ENCODE peak calls at places on chromosomes 11 and 22, in seven cellular contexts. Z is mammary epithelial cell; L is AG10803; D is A673; X is activated CD8-positive, alpha-beta T cell treated with anti-CD3 and anti-CD28 coated beads for 36 hours; R is heart right ventricle; P is natural killer cell. U is an unnamed sample.

GRCh38 chr11:121606354-121606753 is 153.6 kb upstream of the SORL1-AS1 start:
- DNase-seq in X (no peak), R (no peak), Z (no peak), D (no peak), P (no peak), L (no peak), U (no peak)

GRCh38 chr11:123082977-123083376 is 21.0 kb upstream of the HSPA8 start:
- DNase-seq in D (no peak), R (no peak), Z (no peak), X (no peak), L (no peak), P (no peak), U (no peak)

GRCh38 chr22:44838316-44839016 is 86.1 kb downstream of the ARHGAP8 start:
- DNase-seq in Z (no peak), L (no peak), R (no peak), P (no peak), X (no peak), D (no peak), U (no peak)

GRCh38 chr11:36509694-36510566 is at the start of gene TRAF6:
- DNase-seq in X (peak; percentile 90), P (peak; percentile 91), L (peak; percentile 79), R (peak; percentile 91), Z (peak; percentile 81), D (peak; percentile 98), U (peak; percentile 74)

GRCh38 chr22:46549971-46550641 is 12.7 kb upstream of the CELSR1 start:
- DNase-seq in P (no peak), L (no peak), D (no peak), Z (no peak), X (no peak), R (no peak), U (no peak)

GRCh38 chr11:96188625-96189006 is 154.4 kb downstream of the MAML2 start:
- DNase-seq in R (no peak), D (no peak), X (peak; percentile 58), Z (peak; percentile 51), L (peak; percentile 66), P (no peak), U (no peak)

GRCh38 chr22:45154383-45154782 is 9.3 kb upstream of the NUP50 start:
- DNase-seq in Z (no peak), R (no peak), L (peak; percentile 61), X (no peak), P (no peak), D (no peak), U (no peak)

GRCh38 chr11:2760196-2760871 is 60.5 kb upstream of the KCNQ1OT1 start:
- DNase-seq in P (peak; percentile 11), Z (no peak), X (no peak), L (no peak), D (no peak), R (no peak), U (no peak)

GRCh38 chr11:496834-497564 is 10.0 kb downstream of the RNH1 start:
- DNase-seq in Z (no peak), P (no peak), X (no peak), L (no peak), R (no peak), D (no peak), U (no peak)

GRCh38 chr22:28658448-28658847 is 21.2 kb downstream of the TTC28 start:
- DNase-seq in L (no peak), D (no peak), X (no peak), R (no peak), P (no peak), Z (no peak), U (no peak)

GRCh38 chr22:20203142-20204099 is 52.6 kb upstream of the CCDC188 start:
- DNase-seq in D (no peak), L (peak; percentile 9), Z (no peak), X (no peak), R (no peak), P (no peak), U (peak; percentile 59)

GRCh38 chr11:83448686-83449085 is 162.5 kb upstream of the CCDC90B start:
- DNase-seq in X (no peak), R (no peak), D (no peak), P (no peak), L (no peak), Z (no peak), U (no peak)

GRCh38 chr11:12826441-12826840 is 152.2 kb downstream of the TEAD1 start:
- DNase-seq in P (no peak), R (no peak), X (no peak), D (no peak), L (no peak), Z (no peak), U (no peak)

GRCh38 chr22:40534379-40535188 is 101.9 kb downstream of the MRTFA start:
- DNase-seq in L (peak; percentile 57), X (peak; percentile 20), R (no peak), D (peak; percentile 36), Z (peak; percentile 52), P (no peak), U (peak; percentile 14)

GRCh38 chr11:1560011-1560579 is 12.0 kb downstream of the DUSP8 start:
- DNase-seq in R (no peak), L (no peak), Z (no peak), D (no peak), P (no peak), X (no peak), U (no peak)

DNA sequence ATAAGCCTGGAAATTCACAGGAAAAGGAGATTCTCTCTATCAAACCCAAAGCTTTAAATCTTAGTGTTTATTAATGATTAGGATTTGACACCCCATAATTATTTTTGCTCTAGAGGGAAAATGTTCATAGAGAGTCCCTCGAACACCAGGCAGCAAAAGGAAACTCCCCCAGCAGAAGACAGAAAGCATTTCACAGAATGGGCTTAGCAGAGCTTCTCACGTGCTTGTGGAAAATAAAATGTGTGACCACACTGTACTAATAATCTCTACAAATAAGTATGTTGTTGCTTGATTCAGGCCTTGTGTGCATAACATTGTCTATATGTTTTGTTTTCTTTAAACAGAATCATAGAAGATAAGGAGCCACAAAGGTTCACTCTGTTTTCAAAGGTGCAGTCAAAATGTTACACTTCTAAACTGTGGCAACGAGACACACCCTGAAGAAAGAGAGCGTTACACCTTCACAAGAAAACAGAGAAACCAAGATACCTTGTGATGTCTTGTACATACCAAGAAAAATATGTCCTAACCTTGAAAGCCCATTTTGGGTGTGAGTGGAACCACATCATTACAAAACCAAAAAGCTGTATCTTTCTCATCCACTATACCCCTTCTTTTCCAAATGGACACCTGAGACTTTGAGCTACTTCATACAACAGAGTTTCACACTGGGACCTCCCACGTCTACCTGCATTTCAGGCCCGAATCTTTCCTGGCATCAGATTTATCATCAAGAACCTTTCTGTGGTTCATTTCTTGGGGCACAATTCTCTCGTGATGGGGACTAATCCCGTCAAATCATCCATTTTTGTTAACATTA is 282.5 kb downstream of the ETS1 start:
- DNase-seq in Z (no peak), D (no peak), P (no peak), X (no peak), R (no peak), L (no peak), U (no peak)
- TF ChIP-seq CTCF in Z (no peak), D (no peak), P (no peak), X (no peak), R (no peak), L (no peak), U (no peak)

DNA sequence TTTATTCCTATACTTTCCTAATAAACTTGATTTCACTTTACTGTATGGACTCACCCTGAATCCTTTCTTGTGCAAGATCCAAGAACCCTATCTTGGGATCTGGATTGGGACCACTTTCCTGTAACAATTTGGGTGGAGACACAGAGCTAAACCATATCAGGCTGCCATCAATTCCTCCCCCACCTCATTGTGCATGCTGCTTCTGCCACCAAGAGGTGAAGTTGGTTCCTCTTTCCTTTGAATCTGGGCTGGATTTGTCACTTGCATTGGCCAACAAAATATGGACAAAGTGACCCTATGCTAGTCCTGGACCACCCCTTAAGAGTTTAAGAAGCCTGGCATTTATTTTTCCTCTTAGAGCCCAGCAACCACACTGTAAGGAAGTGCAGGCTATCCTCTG is 39.4 kb upstream of the CEP295 start:
- DNase-seq in D (no peak), P (no peak), X (no peak), L (peak; percentile 4), Z (no peak), R (no peak), U (no peak)
- TF ChIP-seq CTCF in D (peak; percentile 10), P (no peak), X (no peak), L (peak; percentile 29), Z (no peak), R (peak; percentile 24), U (no peak)

DNA sequence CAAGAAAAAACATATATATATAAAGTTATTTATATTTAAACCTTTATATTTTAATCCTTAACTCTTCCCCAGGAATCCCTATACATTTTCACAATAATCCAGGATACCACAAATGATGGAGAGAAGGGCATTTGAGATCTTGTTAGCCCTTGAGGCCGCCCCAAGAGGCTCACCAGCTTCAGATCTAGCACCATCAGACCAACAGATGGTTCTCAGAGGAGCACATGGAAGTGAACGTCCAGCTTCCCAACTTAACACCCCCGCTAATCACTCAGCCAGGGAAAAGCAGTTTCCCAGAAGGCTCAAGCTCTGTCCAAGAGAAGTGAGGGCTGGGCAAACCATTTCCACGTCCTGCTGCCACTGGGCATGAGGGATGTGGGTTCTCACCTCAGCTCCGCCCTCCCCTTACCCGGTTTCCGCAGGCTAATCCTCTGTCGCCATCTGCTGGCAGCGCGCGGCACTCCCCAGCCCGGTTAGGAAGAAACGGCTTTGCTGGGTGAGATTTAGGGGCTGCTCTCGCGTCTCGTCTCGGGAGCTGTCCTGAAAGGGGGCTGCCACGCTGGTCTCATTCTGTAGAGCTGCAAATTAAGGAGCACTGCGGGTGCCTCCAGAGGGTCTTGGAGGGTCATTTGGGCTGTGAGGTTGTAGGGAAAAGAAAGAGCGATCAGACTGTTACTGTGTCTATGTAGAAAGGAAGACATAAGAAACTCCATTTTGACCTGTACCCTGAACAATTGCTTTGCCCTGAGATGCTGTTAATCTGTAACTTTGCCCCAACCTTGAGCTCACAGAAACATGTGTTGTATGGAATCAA is 6.8 kb upstream of the FAM111A start:
- DNase-seq in P (peak; percentile 88), Z (peak; percentile 36), X (peak; percentile 93), L (peak; percentile 70), D (peak; percentile 91), R (peak; percentile 74), U (peak; percentile 77)
- TF ChIP-seq CTCF in P (peak; percentile 97), Z (peak; percentile 99), X (peak; percentile 93), L (peak; percentile 97), D (peak; percentile 99), R (peak; percentile 96), U (peak; percentile 98)

DNA sequence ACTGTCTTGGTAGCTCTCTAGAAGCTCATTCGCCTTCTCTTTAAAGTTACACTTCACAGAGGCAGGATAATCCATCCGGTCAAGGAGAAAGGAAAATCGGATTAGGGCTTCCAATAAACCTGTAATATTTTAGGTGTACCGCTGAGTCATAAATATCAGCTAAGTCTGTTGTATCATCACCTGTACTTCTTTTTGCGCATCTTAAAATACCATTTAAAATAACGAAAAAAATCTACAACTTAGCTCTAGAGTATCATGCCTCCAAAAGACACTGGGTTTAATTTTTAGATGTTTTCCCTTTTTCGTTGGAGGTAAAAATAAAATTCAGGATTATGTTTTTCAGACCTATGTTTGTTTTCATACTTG is 41.5 kb upstream of the INCENP start:
- DNase-seq in P (no peak), L (no peak), X (no peak), Z (no peak), R (no peak), D (no peak), U (no peak)
- TF ChIP-seq CTCF in P (no peak), L (no peak), X (no peak), Z (no peak), R (no peak), D (no peak), U (peak; percentile 55)

U was measured in RWPE1.